ENCODE peak calls at places on chromosomes 11 and 22, in four cellular contexts. P is CD4-positive, alpha-beta T cell; Y is fibroblast of lung; F is breast epithelium. I is an unnamed sample.
A peak's percentile ranks its signal among the peaks of the same experiment; 100 is the strongest.

GRCh38 chr11:57751676-57752253 is at the start of gene BTBD18:
- DNase-seq in Y (peak; percentile 43), F (no peak), P (no peak), I (no peak)

GRCh38 chr22:31326877-31327276 is 19.3 kb downstream of the PATZ1 start:
- DNase-seq in F (no peak), Y (no peak), P (no peak), I (no peak)

GRCh38 chr11:131476266-131476665 is 105.9 kb downstream of the NTM start:
- DNase-seq in Y (no peak), F (no peak), P (no peak), I (no peak)

GRCh38 chr11:47715082-47715669 is at the start of gene AGBL2:
- DNase-seq in P (peak; percentile 67), F (peak; percentile 67), Y (peak; percentile 69), I (peak; percentile 46)

GRCh38 chr11:5624489-5625278 is at the start of gene TRIM34:
- DNase-seq in P (peak; percentile 25), Y (peak; percentile 66), F (no peak), I (peak; percentile 23)

GRCh38 chr22:45885941-45886395 is 91.0 kb downstream of the WNT7B start:
- DNase-seq in P (no peak), Y (no peak), F (no peak), I (peak; percentile 9)

GRCh38 chr11:126440792-126441514 is 85.5 kb downstream of the ST3GAL4 start:
- DNase-seq in Y (peak; percentile 51), F (peak; percentile 83), P (peak; percentile 72), I (peak; percentile 50)

GRCh38 chr22:29870574-29870973 is 12.4 kb upstream of the MTMR3 start:
- DNase-seq in F (no peak), P (no peak), Y (peak; percentile 48), I (no peak)

GRCh38 chr22:46125311-46125710 is 25.0 kb upstream of the PPARA start:
- DNase-seq in F (no peak), Y (no peak), P (no peak), I (no peak)

GRCh38 chr11:208917-209260 is 1.4 kb downstream of the RIC8A start:
- DNase-seq in F (no peak), Y (no peak), P (no peak), I (no peak)

GRCh38 chr22:20566420-20567260 is 59.2 kb downstream of the MED15 start:
- DNase-seq in F (no peak), Y (peak; percentile 85), P (peak; percentile 70), I (no peak)

GRCh38 chr11:44110231-44110679 is 14.8 kb downstream of the EXT2 start:
- DNase-seq in F (no peak), P (peak; percentile 30), Y (peak; percentile 30), I (peak; percentile 20)

GRCh38 chr11:20111871-20112270 is 48.4 kb downstream of the DBX1 start:
- DNase-seq in P (no peak), F (no peak), Y (no peak), I (no peak)
- H3K27ac ChIP-seq in P (no peak overlapping the region), F (peak overlapping the region; percentile 90), Y (peak overlapping the region; percentile 88), I (peak overlapping the region; percentile 43)

GRCh38 chr11:62392944-62393628 is 25.7 kb upstream of the SCGB1A1 start:
- DNase-seq in Y (no peak), P (no peak), F (peak; percentile 34), I (no peak)
- TF ChIP-seq CTCF in Y (no peak), P (peak; percentile 44), F (peak; percentile 10), I (no peak)

GRCh38 chr22:35591696-35592417 is 25.3 kb downstream of the MB start:
- DNase-seq in Y (no peak), P (no peak), F (no peak), I (no peak)
- H3K27ac ChIP-seq in Y (no peak overlapping the region), P (no peak overlapping the region), F (no peak overlapping the region), I (peak overlapping the region; percentile 97)

DNA sequence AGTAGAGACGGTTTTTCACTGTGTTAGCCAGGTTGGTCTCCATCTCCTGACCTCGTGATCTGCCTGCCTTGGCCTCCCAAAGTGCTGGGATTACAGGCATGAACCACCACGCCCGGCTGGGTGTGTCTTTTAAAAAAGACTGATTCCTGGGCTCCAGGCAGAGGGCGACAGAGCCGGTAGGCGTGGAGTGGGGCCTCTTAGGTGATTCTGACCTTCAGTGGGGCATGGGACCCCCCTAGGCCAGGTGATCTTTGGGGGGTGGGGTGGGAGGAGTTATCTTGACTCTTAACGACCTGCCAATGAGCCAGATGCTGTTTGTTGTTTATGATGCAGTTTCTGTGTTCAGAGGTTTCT is 12.9 kb upstream of the SORL1-AS1 start:
- DNase-seq in Y (no peak), F (no peak), P (no peak), I (no peak)
- TF ChIP-seq CTCF in Y (no peak), F (no peak), P (no peak), I (no peak)

GRCh38 chr11:79237111-79237510 is 203.7 kb downstream of the TENM4 start:
- DNase-seq in F (no peak), Y (no peak), P (no peak), I (no peak)

GRCh38 chr11:79236541-79236971 is 204.3 kb downstream of the TENM4 start:
- DNase-seq in P (no peak), F (no peak), Y (peak; percentile 99), I (no peak)

GRCh38 chr11:79235696-79236095 is 205.1 kb downstream of the TENM4 start:
- DNase-seq in F (no peak), P (no peak), Y (no peak), I (no peak)

GRCh38 chr11:79241205-79241604 is 199.6 kb downstream of the TENM4 start:
- DNase-seq in Y (no peak), P (no peak), F (no peak), I (no peak)

GRCh38 chr11:79237676-79238075 is 203.2 kb downstream of the TENM4 start:
- DNase-seq in P (no peak), F (no peak), Y (peak; percentile 98), I (no peak)
- H3K27ac ChIP-seq in P (no peak overlapping the region), F (no peak overlapping the region), Y (peak overlapping the region; percentile 92), I (no peak overlapping the region)

DNA sequence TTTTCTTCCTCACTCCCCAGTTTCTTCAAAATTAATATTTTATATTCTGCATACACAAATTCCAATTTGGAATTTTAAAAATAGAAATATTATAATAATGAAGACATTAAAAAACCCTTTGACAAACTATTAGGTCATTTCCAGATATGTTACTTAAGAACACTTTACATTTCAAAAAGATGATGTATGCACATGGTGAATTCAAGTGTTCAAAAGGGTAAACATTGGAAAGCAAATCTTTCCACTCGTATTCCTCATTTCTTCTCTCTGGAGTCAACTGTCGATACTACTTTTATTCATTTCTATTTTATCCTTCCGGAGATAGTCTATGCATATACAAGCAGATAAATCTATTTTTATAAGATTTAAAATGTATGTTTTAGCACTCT is 16.7 kb downstream of the TBCEL start:
- DNase-seq in Y (no peak), F (no peak), P (no peak), I (no peak)
- TF ChIP-seq CTCF in Y (no peak), F (no peak), P (no peak), I (no peak)

DNA sequence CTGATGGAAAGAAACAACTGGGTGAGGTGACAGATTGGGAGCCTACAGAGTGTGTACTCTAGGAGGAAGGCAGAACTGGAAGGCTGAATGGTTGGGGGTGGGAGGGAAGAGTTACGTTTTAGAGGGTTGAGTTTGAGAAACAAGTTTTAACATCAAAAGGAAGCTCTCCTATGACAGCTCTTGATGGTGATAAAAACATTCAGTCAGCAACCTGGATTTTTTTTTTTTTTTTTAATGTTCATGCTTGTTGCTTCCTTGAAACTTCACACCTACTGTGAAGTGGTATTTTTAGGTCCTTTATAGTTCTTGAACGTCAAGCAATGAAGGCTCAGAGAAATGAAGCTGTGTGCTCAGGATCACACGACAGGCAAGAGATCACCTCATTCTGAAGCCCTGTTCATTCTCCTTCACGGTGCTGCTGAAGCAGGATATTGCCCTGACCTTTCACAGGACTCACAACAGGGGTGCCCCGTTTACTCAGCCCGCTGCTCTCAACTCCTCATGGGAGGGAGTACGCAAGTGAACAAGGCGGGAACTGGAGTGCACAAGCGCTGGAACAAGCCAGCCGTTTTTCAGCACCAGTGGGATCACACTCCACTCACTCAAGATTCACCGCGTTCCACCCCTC is 1.6 kb upstream of the TMEM109 start:
- DNase-seq in F (no peak), Y (no peak), P (no peak), I (no peak)
- H3K27ac ChIP-seq in F (peak overlapping the region; percentile 94), Y (no peak overlapping the region), P (peak overlapping the region; percentile 97), I (peak overlapping the region; percentile 93)

GRCh38 chr11:36123353-36124220 is 165.6 kb downstream of the COMMD9 start:
- DNase-seq in Y (no peak), F (no peak), P (no peak), I (no peak)

GRCh38 chr11:36127550-36127949 is 161.7 kb downstream of the COMMD9 start:
- DNase-seq in F (no peak), P (no peak), Y (no peak), I (no peak)

GRCh38 chr11:36129955-36130354 is 159.3 kb downstream of the COMMD9 start:
- DNase-seq in F (no peak), Y (no peak), P (no peak), I (no peak)

GRCh38 chr11:36130401-36130800 is 158.8 kb downstream of the COMMD9 start:
- DNase-seq in Y (peak; percentile 39), F (no peak), P (no peak), I (no peak)

GRCh38 chr11:36126703-36127102 is 162.5 kb downstream of the COMMD9 start:
- DNase-seq in P (no peak), F (no peak), Y (no peak), I (no peak)
- TF ChIP-seq CTCF in P (no peak), F (no peak), Y (no peak), I (no peak)

I was measured in gastrocnemius medialis.